ENCODE peak calls at places on chromosomes 2 and 18, in seven cellular contexts. One of them, this sample, is unnamed.
A peak's percentile ranks its signal among the peaks of the same experiment; 100 is the strongest.

GRCh38 chr2:156563994-156564753 is 128.0 kb downstream of the GPD2 start:
- DNase-seq in kidney glomerular epithelial cell: no peak
- DNase-seq in nucleus accumbens: no peak
- DNase-seq in mesenteric fat pad: no peak
- DNase-seq in AG04449: no peak
- DNase-seq in BE2C: no peak
- DNase-seq in NCI-H460: no peak
- DNase-seq in this sample: no peak

GRCh38 chr2:8575011-8575750 is 106.7 kb upstream of the ID2 start:
- DNase-seq in kidney glomerular epithelial cell: no peak
- DNase-seq in nucleus accumbens: no peak
- DNase-seq in mesenteric fat pad: peak; percentile 67
- DNase-seq in AG04449: no peak
- DNase-seq in BE2C: peak; percentile 37
- DNase-seq in NCI-H460: no peak
- DNase-seq in this sample: peak; percentile 63

GRCh38 chr2:110991951-110992350 is 128.8 kb upstream of the BCL2L11 start:
- DNase-seq in kidney glomerular epithelial cell: peak; percentile 5
- DNase-seq in nucleus accumbens: no peak
- DNase-seq in mesenteric fat pad: no peak
- DNase-seq in AG04449: no peak
- DNase-seq in BE2C: no peak
- DNase-seq in NCI-H460: no peak
- DNase-seq in this sample: no peak

GRCh38 chr2:66362651-66363050 is 72.3 kb upstream of the MEIS1 start:
- DNase-seq in kidney glomerular epithelial cell: no peak
- DNase-seq in nucleus accumbens: no peak
- DNase-seq in mesenteric fat pad: no peak
- DNase-seq in AG04449: no peak
- DNase-seq in BE2C: no peak
- DNase-seq in NCI-H460: no peak
- DNase-seq in this sample: no peak

GRCh38 chr18:2746274-2746673 is 90.7 kb downstream of the SMCHD1 start:
- DNase-seq in kidney glomerular epithelial cell: no peak
- DNase-seq in nucleus accumbens: no peak
- DNase-seq in mesenteric fat pad: no peak
- DNase-seq in AG04449: no peak
- DNase-seq in BE2C: no peak
- DNase-seq in NCI-H460: no peak
- DNase-seq in this sample: no peak

GRCh38 chr2:127619901-127620705 is 25.9 kb upstream of the GPR17 start:
- DNase-seq in kidney glomerular epithelial cell: no peak
- DNase-seq in nucleus accumbens: no peak
- DNase-seq in mesenteric fat pad: peak; percentile 73
- DNase-seq in AG04449: no peak
- DNase-seq in BE2C: no peak
- DNase-seq in NCI-H460: no peak
- DNase-seq in this sample: no peak

GRCh38 chr2:20164061-20164733 is 60.7 kb downstream of the SDC1 start:
- DNase-seq in kidney glomerular epithelial cell: no peak
- DNase-seq in nucleus accumbens: no peak
- DNase-seq in mesenteric fat pad: peak; percentile 73
- DNase-seq in AG04449: no peak
- DNase-seq in BE2C: peak; percentile 31
- DNase-seq in NCI-H460: no peak
- DNase-seq in this sample: no peak

GRCh38 chr2:42967959-42968674 is 175.7 kb upstream of the HAAO start:
- DNase-seq in kidney glomerular epithelial cell: no peak
- DNase-seq in nucleus accumbens: no peak
- DNase-seq in mesenteric fat pad: no peak
- DNase-seq in AG04449: peak; percentile 67
- DNase-seq in BE2C: peak; percentile 42
- DNase-seq in NCI-H460: no peak
- DNase-seq in this sample: no peak

GRCh38 chr2:232340171-232340935 is 38.2 kb upstream of the ALPP start:
- DNase-seq in kidney glomerular epithelial cell: no peak
- DNase-seq in nucleus accumbens: no peak
- DNase-seq in mesenteric fat pad: no peak
- DNase-seq in AG04449: no peak
- DNase-seq in BE2C: no peak
- DNase-seq in NCI-H460: no peak
- DNase-seq in this sample: no peak

GRCh38 chr2:216546231-216546630 is 47.6 kb downstream of the RPL37A start:
- DNase-seq in kidney glomerular epithelial cell: no peak
- DNase-seq in nucleus accumbens: no peak
- DNase-seq in mesenteric fat pad: no peak
- DNase-seq in AG04449: no peak
- DNase-seq in BE2C: no peak
- DNase-seq in NCI-H460: no peak
- DNase-seq in this sample: no peak

GRCh38 chr2:159903404-159904126 is 105.6 kb upstream of the CD302 start:
- DNase-seq in kidney glomerular epithelial cell: no peak
- DNase-seq in nucleus accumbens: no peak
- DNase-seq in mesenteric fat pad: no peak
- DNase-seq in AG04449: no peak
- DNase-seq in BE2C: no peak
- DNase-seq in NCI-H460: no peak
- DNase-seq in this sample: peak; percentile 68

GRCh38 chr2:2520396-2520795 is 189.3 kb upstream of the MYT1L start:
- DNase-seq in kidney glomerular epithelial cell: no peak
- DNase-seq in nucleus accumbens: no peak
- DNase-seq in mesenteric fat pad: no peak
- DNase-seq in AG04449: no peak
- DNase-seq in BE2C: no peak
- DNase-seq in NCI-H460: no peak
- DNase-seq in this sample: no peak

GRCh38 chr18:47749195-47749973 is 181.1 kb downstream of the SMAD2 start:
- DNase-seq in kidney glomerular epithelial cell: peak; percentile 60
- DNase-seq in nucleus accumbens: peak; percentile 11
- DNase-seq in mesenteric fat pad: peak; percentile 94
- DNase-seq in AG04449: no peak
- DNase-seq in BE2C: peak; percentile 66
- DNase-seq in NCI-H460: peak; percentile 54
- DNase-seq in this sample: peak; percentile 54

GRCh38 chr2:119638891-119639539 is 40.0 kb upstream of the TMEM177 start:
- DNase-seq in kidney glomerular epithelial cell: no peak
- DNase-seq in nucleus accumbens: no peak
- DNase-seq in mesenteric fat pad: no peak
- DNase-seq in AG04449: no peak
- DNase-seq in BE2C: no peak
- DNase-seq in NCI-H460: no peak
- DNase-seq in this sample: no peak

GRCh38 chr2:55431982-55432627 is 12.4 kb upstream of the CCDC88A start:
- DNase-seq in kidney glomerular epithelial cell: peak; percentile 65
- DNase-seq in nucleus accumbens: no peak
- DNase-seq in mesenteric fat pad: no peak
- DNase-seq in AG04449: no peak
- DNase-seq in BE2C: no peak
- DNase-seq in NCI-H460: peak; percentile 44
- DNase-seq in this sample: no peak

GRCh38 chr2:187581125-187581896 is 27.1 kb upstream of the TFPI start:
- DNase-seq in kidney glomerular epithelial cell: peak; percentile 53
- DNase-seq in nucleus accumbens: no peak
- DNase-seq in mesenteric fat pad: no peak
- DNase-seq in AG04449: no peak
- DNase-seq in BE2C: peak; percentile 19
- DNase-seq in NCI-H460: peak; percentile 64
- DNase-seq in this sample: peak; percentile 8

GRCh38 chr2:18132697-18133096 is 254.2 kb downstream of the KCNS3 start:
- DNase-seq in kidney glomerular epithelial cell: no peak
- DNase-seq in nucleus accumbens: no peak
- DNase-seq in mesenteric fat pad: no peak
- DNase-seq in AG04449: no peak
- DNase-seq in BE2C: no peak
- DNase-seq in NCI-H460: no peak
- DNase-seq in this sample: no peak

GRCh38 chr2:134337617-134338016 is 83.7 kb downstream of the MGAT5 start:
- DNase-seq in kidney glomerular epithelial cell: no peak
- DNase-seq in nucleus accumbens: no peak
- DNase-seq in mesenteric fat pad: no peak
- DNase-seq in AG04449: no peak
- DNase-seq in BE2C: no peak
- DNase-seq in NCI-H460: no peak
- DNase-seq in this sample: no peak

GRCh38 chr2:225894240-225894980 is 494.9 kb downstream of the NYAP2 start:
- DNase-seq in kidney glomerular epithelial cell: peak; percentile 93
- DNase-seq in nucleus accumbens: no peak
- DNase-seq in mesenteric fat pad: no peak
- DNase-seq in AG04449: peak; percentile 17
- DNase-seq in BE2C: no peak
- DNase-seq in NCI-H460: peak; percentile 24
- DNase-seq in this sample: no peak

GRCh38 chr18:62881509-62882016 is 166.2 kb downstream of the PHLPP1 start:
- DNase-seq in kidney glomerular epithelial cell: peak; percentile 83
- DNase-seq in nucleus accumbens: no peak
- DNase-seq in mesenteric fat pad: no peak
- DNase-seq in AG04449: peak; percentile 72
- DNase-seq in BE2C: no peak
- DNase-seq in NCI-H460: peak; percentile 36
- DNase-seq in this sample: no peak

GRCh38 chr2:137813176-137813575 is 151.1 kb upstream of the HNMT start:
- DNase-seq in kidney glomerular epithelial cell: no peak
- DNase-seq in nucleus accumbens: no peak
- DNase-seq in mesenteric fat pad: no peak
- DNase-seq in AG04449: no peak
- DNase-seq in BE2C: no peak
- DNase-seq in NCI-H460: no peak
- DNase-seq in this sample: no peak

GRCh38 chr2:59389240-59389639 is 1148.1 kb upstream of the FANCL start:
- DNase-seq in kidney glomerular epithelial cell: peak; percentile 59
- DNase-seq in nucleus accumbens: no peak
- DNase-seq in mesenteric fat pad: no peak
- DNase-seq in AG04449: no peak
- DNase-seq in BE2C: no peak
- DNase-seq in NCI-H460: no peak
- DNase-seq in this sample: no peak

GRCh38 chr2:230956827-230957755 is 32.0 kb upstream of the GPR55 start:
- DNase-seq in kidney glomerular epithelial cell: no peak
- DNase-seq in nucleus accumbens: no peak
- DNase-seq in mesenteric fat pad: no peak
- DNase-seq in AG04449: no peak
- DNase-seq in BE2C: peak; percentile 29
- DNase-seq in NCI-H460: peak; percentile 69
- DNase-seq in this sample: no peak

GRCh38 chr18:44795241-44795640 is 114.6 kb downstream of the SETBP1 start:
- DNase-seq in kidney glomerular epithelial cell: no peak
- DNase-seq in nucleus accumbens: no peak
- DNase-seq in mesenteric fat pad: no peak
- DNase-seq in AG04449: no peak
- DNase-seq in BE2C: no peak
- DNase-seq in NCI-H460: no peak
- DNase-seq in this sample: no peak

GRCh38 chr2:98664323-98664722 is 55.9 kb downstream of the UNC50 start:
- DNase-seq in kidney glomerular epithelial cell: no peak
- DNase-seq in nucleus accumbens: no peak
- DNase-seq in mesenteric fat pad: no peak
- DNase-seq in AG04449: no peak
- DNase-seq in BE2C: no peak
- DNase-seq in NCI-H460: peak; percentile 42
- DNase-seq in this sample: peak; percentile 69

GRCh38 chr2:149221002-149221401 is 109.4 kb upstream of the LYPD6 start:
- DNase-seq in kidney glomerular epithelial cell: no peak
- DNase-seq in nucleus accumbens: no peak
- DNase-seq in mesenteric fat pad: no peak
- DNase-seq in AG04449: no peak
- DNase-seq in BE2C: no peak
- DNase-seq in NCI-H460: no peak
- DNase-seq in this sample: no peak

GRCh38 chr2:25697559-25698341 is 24.4 kb upstream of the DTNB start:
- DNase-seq in kidney glomerular epithelial cell: no peak
- DNase-seq in nucleus accumbens: no peak
- DNase-seq in mesenteric fat pad: peak; percentile 74
- DNase-seq in AG04449: no peak
- DNase-seq in BE2C: no peak
- DNase-seq in NCI-H460: no peak
- DNase-seq in this sample: no peak

GRCh38 chr18:78431606-78432005 is 548.0 kb upstream of the SALL3 start:
- DNase-seq in kidney glomerular epithelial cell: no peak
- DNase-seq in nucleus accumbens: no peak
- DNase-seq in mesenteric fat pad: no peak
- DNase-seq in AG04449: no peak
- DNase-seq in BE2C: no peak
- DNase-seq in NCI-H460: no peak
- DNase-seq in this sample: no peak

GRCh38 chr2:47504174-47504810 is 101.3 kb downstream of the MSH2 start:
- DNase-seq in kidney glomerular epithelial cell: no peak
- DNase-seq in nucleus accumbens: no peak
- DNase-seq in mesenteric fat pad: no peak
- DNase-seq in AG04449: no peak
- DNase-seq in BE2C: no peak
- DNase-seq in NCI-H460: no peak
- DNase-seq in this sample: no peak

GRCh38 chr2:241156997-241157441 is 6.8 kb downstream of the PPP1R7 start:
- DNase-seq in kidney glomerular epithelial cell: no peak
- DNase-seq in nucleus accumbens: no peak
- DNase-seq in mesenteric fat pad: no peak
- DNase-seq in AG04449: no peak
- DNase-seq in BE2C: no peak
- DNase-seq in NCI-H460: no peak
- DNase-seq in this sample: no peak

GRCh38 chr2:233349005-233349998 is 5.0 kb upstream of the DGKD start:
- DNase-seq in kidney glomerular epithelial cell: no peak
- DNase-seq in nucleus accumbens: peak; percentile 90
- DNase-seq in mesenteric fat pad: peak; percentile 89
- DNase-seq in AG04449: no peak
- DNase-seq in BE2C: peak; percentile 51
- DNase-seq in NCI-H460: no peak
- DNase-seq in this sample: no peak

GRCh38 chr2:235160281-235160805 is 208.5 kb downstream of the SH3BP4 start:
- DNase-seq in kidney glomerular epithelial cell: no peak
- DNase-seq in nucleus accumbens: no peak
- DNase-seq in mesenteric fat pad: no peak
- DNase-seq in AG04449: no peak
- DNase-seq in BE2C: no peak
- DNase-seq in NCI-H460: no peak
- DNase-seq in this sample: no peak

GRCh38 chr18:48085781-48086487 is 155.5 kb upstream of the SMAD2 start:
- DNase-seq in kidney glomerular epithelial cell: no peak
- DNase-seq in nucleus accumbens: no peak
- DNase-seq in mesenteric fat pad: no peak
- DNase-seq in AG04449: no peak
- DNase-seq in BE2C: no peak
- DNase-seq in NCI-H460: no peak
- DNase-seq in this sample: no peak

GRCh38 chr2:43758738-43759137 is 15.1 kb upstream of the DYNC2LI1 start:
- DNase-seq in kidney glomerular epithelial cell: no peak
- DNase-seq in nucleus accumbens: no peak
- DNase-seq in mesenteric fat pad: no peak
- DNase-seq in AG04449: no peak
- DNase-seq in BE2C: no peak
- DNase-seq in NCI-H460: no peak
- DNase-seq in this sample: no peak

GRCh38 chr2:176129825-176130152 is 284 bp downstream of the HOXD8 start:
- DNase-seq in kidney glomerular epithelial cell: no peak
- DNase-seq in nucleus accumbens: no peak
- DNase-seq in mesenteric fat pad: peak; percentile 89
- DNase-seq in AG04449: no peak
- DNase-seq in BE2C: no peak
- DNase-seq in NCI-H460: no peak
- DNase-seq in this sample: no peak

GRCh38 chr18:47970664-47971523 is 40.4 kb upstream of the SMAD2 start:
- DNase-seq in kidney glomerular epithelial cell: no peak
- DNase-seq in nucleus accumbens: no peak
- DNase-seq in mesenteric fat pad: no peak
- DNase-seq in AG04449: no peak
- DNase-seq in BE2C: no peak
- DNase-seq in NCI-H460: no peak
- DNase-seq in this sample: no peak

GRCh38 chr2:124874226-124874625 is 849.1 kb downstream of the CNTNAP5 start:
- DNase-seq in kidney glomerular epithelial cell: no peak
- DNase-seq in nucleus accumbens: no peak
- DNase-seq in mesenteric fat pad: no peak
- DNase-seq in AG04449: no peak
- DNase-seq in BE2C: no peak
- DNase-seq in NCI-H460: no peak
- DNase-seq in this sample: no peak

GRCh38 chr18:62788111-62788510 is 72.8 kb downstream of the PHLPP1 start:
- DNase-seq in kidney glomerular epithelial cell: no peak
- DNase-seq in nucleus accumbens: no peak
- DNase-seq in mesenteric fat pad: no peak
- DNase-seq in AG04449: no peak
- DNase-seq in BE2C: no peak
- DNase-seq in NCI-H460: no peak
- DNase-seq in this sample: no peak